ENCODE peak calls at places on chromosomes 12 and 14, in nine cellular contexts. U, H, T, D, C, O, Y, F and J are unnamed samples. For H3K27me3, the result is how much of the 10 kb centered on the place peaks cover.

GRCh38 chr14:31834616-31835015 is 242.5 kb upstream of the ARHGAP5 start:
- DNase-seq in U (no peak), H (peak), T (no peak), D (no peak), C (no peak), O (no peak), Y (no peak), F (no peak), J (no peak)

GRCh38 chr12:93090768-93091172 is 161.7 kb upstream of the EEA1 start:
- DNase-seq in U (no peak), H (peak), T (no peak), D (no peak), C (no peak), O (no peak), Y (no peak), F (no peak), J (no peak)

GRCh38 chr12:4242595-4242994 is 31.0 kb upstream of the CCND2 start:
- DNase-seq in U (no peak), H (no peak), T (no peak), D (no peak), C (no peak), O (no peak), Y (no peak), F (no peak), J (no peak)

GRCh38 chr12:102095677-102096263 is 24.1 kb downstream of the NUP37 start:
- DNase-seq in U (no peak), H (peak), T (no peak), D (no peak), C (peak), O (peak), Y (no peak), F (no peak), J (no peak)

GRCh38 chr14:73740921-73741326 is 26.7 kb upstream of the PNMA1 start:
- DNase-seq in U (peak), H (no peak), T (peak), D (peak), C (no peak), O (peak), Y (no peak), F (no peak), J (no peak)

GRCh38 chr12:12853435-12853834 is 37.9 kb upstream of the GPRC5A start:
- DNase-seq in U (no peak), H (no peak), T (no peak), D (no peak), C (no peak), O (no peak), Y (no peak), F (no peak), J (no peak)

GRCh38 chr12:95003213-95003920 is at the start of gene NDUFA12:
- DNase-seq in U (peak), H (peak), T (peak), D (peak), C (peak), O (peak), Y (peak), F (peak), J (peak)

GRCh38 chr12:116818341-116818856 is 62.8 kb downstream of the HRK start:
- DNase-seq in U (peak), H (peak), T (no peak), D (no peak), C (no peak), O (no peak), Y (no peak), F (peak), J (no peak)

GRCh38 chr14:76920572-76921175 is 94.5 kb downstream of the LRRC74A start:
- DNase-seq in U (peak), H (no peak), T (no peak), D (no peak), C (no peak), O (peak), Y (no peak), F (no peak), J (no peak)

GRCh38 chr12:46472893-46473633 is 100.5 kb upstream of the SLC38A2 start:
- DNase-seq in U (no peak), H (peak), T (no peak), D (no peak), C (no peak), O (no peak), Y (no peak), F (no peak), J (no peak)

GRCh38 chr12:114136656-114137055 is 170.5 kb upstream of the RBM19 start:
- DNase-seq in U (no peak), H (no peak), T (no peak), D (no peak), C (no peak), O (no peak), Y (no peak), F (no peak), J (no peak)

GRCh38 chr12:128316981-128317526 is 50.1 kb downstream of the TMEM132C start:
- DNase-seq in U (no peak), H (no peak), T (no peak), D (no peak), C (no peak), O (no peak), Y (no peak), F (no peak), J (no peak)

GRCh38 chr14:71527807-71528206 is 404.4 kb upstream of the RGS6 start:
- DNase-seq in U (no peak), H (no peak), T (no peak), D (no peak), C (no peak), O (no peak), Y (no peak), F (no peak), J (no peak)

GRCh38 chr12:99389751-99390150 is 257.8 kb upstream of the GARIN6 start:
- DNase-seq in U (no peak), H (no peak), T (no peak), D (no peak), C (no peak), O (no peak), Y (no peak), F (peak), J (no peak)

GRCh38 chr12:99393763-99394162 is 253.8 kb upstream of the GARIN6 start:
- DNase-seq in U (no peak), H (no peak), T (no peak), D (no peak), C (no peak), O (no peak), Y (no peak), F (no peak), J (no peak)

GRCh38 chr12:99387661-99388060 is 259.9 kb upstream of the GARIN6 start:
- DNase-seq in U (no peak), H (no peak), T (no peak), D (no peak), C (no peak), O (no peak), Y (no peak), F (no peak), J (no peak)

GRCh38 chr12:99392091-99392850 is 255.3 kb upstream of the GARIN6 start:
- DNase-seq in U (no peak), H (no peak), T (no peak), D (no peak), C (no peak), O (no peak), Y (no peak), F (peak), J (no peak)

DNA sequence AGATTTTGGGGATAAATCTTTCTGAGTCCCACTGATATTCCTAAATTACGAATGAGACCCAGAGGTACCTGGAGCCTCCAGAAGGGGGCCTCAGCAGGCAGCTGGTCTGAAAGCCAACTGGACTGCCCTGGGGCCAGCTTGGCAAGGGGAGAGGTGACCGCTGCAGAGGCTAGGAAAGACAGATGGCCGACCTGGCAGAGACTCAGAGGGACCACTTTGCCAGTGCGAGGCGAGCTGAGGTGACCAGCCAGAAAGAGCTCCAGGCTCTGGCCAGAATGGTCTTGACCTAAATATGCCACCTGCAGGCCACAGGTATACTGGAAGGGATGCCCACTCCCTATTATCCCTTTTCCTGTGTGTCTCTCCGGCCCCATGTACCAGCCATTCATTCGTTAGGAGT is 256.8 kb upstream of the GARIN6 start:
- DNase-seq in U (no peak), H (no peak), T (no peak), D (peak), C (no peak), O (peak), Y (peak), F (peak), J (no peak)
- TF ChIP-seq CTCF in U (no peak), H (peak), T (no peak), D (no peak), C (peak), O (peak), Y (peak), F (no peak), J (no peak)

GRCh38 chr12:50214018-50214417 is 46.8 kb upstream of the CERS5 start:
- DNase-seq in U (no peak), H (no peak), T (no peak), D (no peak), C (no peak), O (no peak), Y (no peak), F (no peak), J (no peak)
- H3K27ac ChIP-seq in U (no peak), H (no peak), T (no peak), D (peak), C (no peak), O (peak), Y (no peak), F (no peak), J (no peak)

DNA sequence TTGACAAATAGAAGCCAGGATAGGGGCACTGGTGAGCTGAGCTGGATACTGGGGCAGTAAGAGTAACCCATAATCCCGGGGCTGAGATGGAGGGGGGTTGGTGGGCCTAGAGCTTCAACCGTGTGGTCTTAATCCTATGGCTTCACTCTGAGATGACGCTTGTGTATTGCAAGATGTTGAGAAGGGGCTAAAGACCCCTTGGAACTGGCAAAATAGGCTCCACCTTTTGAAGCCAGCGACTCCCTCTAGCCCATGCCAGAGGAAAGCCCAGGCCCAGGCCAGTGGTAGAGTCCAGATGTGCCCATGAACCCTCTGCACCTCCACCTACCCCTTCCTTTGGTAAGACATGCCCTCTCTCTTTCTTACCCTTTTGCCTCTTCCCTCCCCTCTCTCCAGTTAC is 4.6 kb downstream of the HOXC12 start:
- DNase-seq in U (no peak), H (no peak), T (no peak), D (no peak), C (no peak), O (no peak), Y (no peak), F (no peak), J (no peak)
- H3K27me3 ChIP-seq in U (under half), H (half or more), T (half or more), D (half or more), C (half or more), O (half or more), Y (under half), F (half or more), J (half or more)

GRCh38 chr14:39154594-39155189 is 15.4 kb downstream of the TRAPPC6B start:
- DNase-seq in U (no peak), H (no peak), T (no peak), D (no peak), C (no peak), O (no peak), Y (no peak), F (no peak), J (no peak)

GRCh38 chr14:39158222-39158858 is 11.8 kb downstream of the TRAPPC6B start:
- DNase-seq in U (no peak), H (no peak), T (no peak), D (no peak), C (no peak), O (no peak), Y (no peak), F (no peak), J (no peak)

DNA sequence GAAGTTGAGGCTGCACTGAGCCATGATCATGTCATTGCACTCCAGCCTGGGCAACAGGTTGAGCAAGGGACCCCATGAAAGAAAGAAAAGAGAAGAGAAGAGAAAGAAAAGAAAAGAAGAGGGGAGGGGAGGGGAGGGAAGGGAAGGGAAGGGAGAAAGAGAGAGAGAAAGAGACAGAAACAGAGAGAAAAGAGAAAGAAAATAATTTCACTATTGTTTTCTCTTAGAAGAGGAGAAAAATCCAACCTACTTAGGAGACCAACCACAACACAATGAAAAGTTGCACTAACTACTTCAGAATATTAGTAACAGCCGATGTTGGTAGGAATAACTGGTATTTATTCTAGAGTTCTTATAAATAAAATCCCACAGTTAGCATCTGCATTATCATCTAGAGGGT is 9.6 kb downstream of the TRAPPC6B start:
- DNase-seq in U (no peak), H (no peak), T (no peak), D (no peak), C (no peak), O (no peak), Y (no peak), F (no peak), J (no peak)
- TF ChIP-seq CTCF in U (no peak), H (no peak), T (no peak), D (no peak), C (no peak), O (no peak), Y (no peak), F (no peak), J (no peak)

GRCh38 chr12:27790179-27790578 is 10.1 kb upstream of the MANSC4 start:
- DNase-seq in U (no peak), H (peak), T (no peak), D (no peak), C (no peak), O (no peak), Y (no peak), F (no peak), J (no peak)

GRCh38 chr12:27782481-27782880 is 2.4 kb upstream of the MANSC4 start:
- DNase-seq in U (no peak), H (no peak), T (no peak), D (no peak), C (no peak), O (no peak), Y (no peak), F (no peak), J (no peak)

GRCh38 chr12:27781680-27782079 is 1.6 kb upstream of the MANSC4 start:
- DNase-seq in U (no peak), H (peak), T (no peak), D (no peak), C (no peak), O (peak), Y (no peak), F (no peak), J (no peak)

GRCh38 chr12:27787559-27787958 is 7.5 kb upstream of the MANSC4 start:
- DNase-seq in U (no peak), H (peak), T (no peak), D (no peak), C (no peak), O (no peak), Y (no peak), F (no peak), J (no peak)

DNA sequence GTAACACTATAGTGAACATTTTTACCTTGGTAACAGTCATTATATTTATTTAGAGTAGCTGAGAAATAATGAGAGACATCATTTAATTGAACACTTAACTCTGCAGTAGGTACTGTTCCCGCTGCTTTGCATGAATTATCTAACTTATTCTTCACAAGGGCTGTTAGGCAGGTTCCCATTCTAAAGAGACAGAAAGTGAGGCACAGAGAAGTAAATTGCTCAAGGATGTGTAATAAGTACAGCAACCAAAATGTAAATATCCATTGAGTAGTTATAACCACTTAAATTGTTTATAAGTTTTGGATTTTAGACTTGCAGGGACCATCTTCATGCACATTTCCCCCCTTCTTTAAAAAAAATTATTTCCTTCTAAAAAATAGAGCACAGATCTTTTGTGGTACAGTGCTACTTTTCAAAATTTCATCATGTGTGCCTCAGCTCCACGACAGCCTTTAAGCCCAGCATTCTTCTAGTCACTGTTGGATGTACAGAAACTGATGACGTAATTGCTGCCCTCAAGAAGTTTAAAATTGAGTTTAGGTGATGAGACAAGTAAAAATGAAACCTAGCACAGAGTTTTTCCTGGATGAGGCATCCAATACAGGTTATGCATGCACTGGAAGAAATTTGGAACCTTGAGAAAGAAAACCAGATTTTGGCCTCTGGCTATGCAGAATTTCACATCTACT is 6.0 kb upstream of the MANSC4 start:
- DNase-seq in U (no peak), H (peak), T (no peak), D (no peak), C (no peak), O (no peak), Y (no peak), F (no peak), J (no peak)
- H3K27ac ChIP-seq in U (no peak), H (no peak), T (no peak), D (no peak), C (no peak), O (no peak), Y (no peak), F (no peak), J (no peak)